ENCODE peak calls at places on chromosome 22, in nine cellular contexts. Q, E, Z, F, J, N, O, R and I are unnamed samples.

GRCh38 chr22:19844423-19845368 is 10.0 kb downstream of the GNB1L start:
- DNase-seq in F (no peak), Z (peak; percentile 59), N (peak; percentile 54), E (no peak), Q (no peak), R (peak; percentile 70), J (no peak), O (peak; percentile 33), I (peak; percentile 12)

GRCh38 chr22:31342389-31343125 is 3.6 kb downstream of the PATZ1 start:
- DNase-seq in J (no peak), E (no peak), Q (no peak), Z (no peak), N (no peak), O (no peak), F (no peak), R (no peak), I (no peak)

GRCh38 chr22:27755521-27756211 is 45.9 kb downstream of the MN1 start:
- DNase-seq in E (no peak), J (no peak), O (no peak), Z (no peak), F (no peak), Q (no peak), N (no peak), R (no peak), I (no peak)

GRCh38 chr22:19287076-19287724 is 4.3 kb downstream of the CLTCL1 start:
- DNase-seq in Q (no peak), N (no peak), R (peak; percentile 37), F (no peak), Z (no peak), J (no peak), O (peak; percentile 21), E (no peak), I (peak; percentile 38)

GRCh38 chr22:27873476-27873875 is 45.6 kb downstream of the PITPNB start:
- DNase-seq in R (no peak), Q (no peak), J (no peak), F (no peak), O (peak; percentile 40), Z (no peak), N (peak; percentile 22), E (no peak), I (no peak)

GRCh38 chr22:28874816-28875320 is 8.5 kb upstream of the ZNRF3 start:
- DNase-seq in F (no peak), N (no peak), O (no peak), R (no peak), J (no peak), E (no peak), Q (no peak), Z (no peak), I (no peak)

GRCh38 chr22:50481045-50481439 is 301 bp upstream of the ADM2 start:
- DNase-seq in N (no peak), J (no peak), O (no peak), Q (no peak), Z (no peak), R (no peak), F (no peak), E (no peak), I (no peak)

GRCh38 chr22:23380230-23380573 is 199.9 kb downstream of the IGLL1 start:
- DNase-seq in O (no peak), J (no peak), N (no peak), Z (no peak), R (no peak), Q (no peak), F (no peak), E (no peak), I (no peak)

GRCh38 chr22:19169002-19169946 is 9.3 kb downstream of the SLC25A1 start:
- DNase-seq in Q (no peak), Z (no peak), E (no peak), R (no peak), F (no peak), O (peak; percentile 6), N (no peak), J (no peak), I (no peak)

GRCh38 chr22:43921361-43921760 is 2.2 kb upstream of the PNPLA3 start:
- DNase-seq in J (no peak), R (no peak), N (no peak), Z (no peak), O (peak; percentile 50), E (no peak), F (peak; percentile 44), Q (no peak), I (no peak)

GRCh38 chr22:34429314-34429713 is 509.0 kb upstream of the LARGE1 start:
- DNase-seq in Z (no peak), R (no peak), O (no peak), N (no peak), Q (peak; percentile 16), F (no peak), J (no peak), E (no peak), I (no peak)

DNA sequence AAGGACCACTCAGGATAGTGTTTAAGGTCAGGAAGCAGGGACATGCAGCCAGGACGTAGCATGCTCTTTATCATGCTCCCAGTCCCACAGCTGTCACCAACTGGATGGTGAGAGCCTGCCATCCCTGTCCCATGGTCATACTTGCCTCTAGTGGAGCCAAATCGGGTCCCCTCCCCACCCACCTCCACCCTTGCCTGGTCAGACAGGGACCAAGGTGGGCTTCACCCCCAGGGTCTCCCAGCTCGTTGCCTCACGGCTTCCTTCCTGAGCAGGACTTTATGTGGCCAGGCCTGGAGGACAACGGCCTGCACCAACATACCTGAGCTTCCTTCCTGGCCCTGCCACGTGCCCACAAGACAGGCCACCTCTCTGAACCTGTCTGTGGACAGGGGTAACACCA is 19.8 kb downstream of the A4GALT start:
- DNase-seq in E (no peak), R (no peak), O (no peak), J (no peak), F (no peak), Q (no peak), Z (no peak), N (no peak), I (no peak)
- H3K4me1 ChIP-seq in E (no peaks in the 10 kb centered on the region), R (no peaks in the 10 kb centered on the region), O (peaks cover 34% of the 10 kb centered on the region), J (peaks cover 26% of the 10 kb centered on the region), F (peaks cover 24% of the 10 kb centered on the region), Q (no peaks in the 10 kb centered on the region), Z (peaks cover 46% of the 10 kb centered on the region), N (peaks cover 96% of the 10 kb centered on the region), I (no peaks in the 10 kb centered on the region)

DNA sequence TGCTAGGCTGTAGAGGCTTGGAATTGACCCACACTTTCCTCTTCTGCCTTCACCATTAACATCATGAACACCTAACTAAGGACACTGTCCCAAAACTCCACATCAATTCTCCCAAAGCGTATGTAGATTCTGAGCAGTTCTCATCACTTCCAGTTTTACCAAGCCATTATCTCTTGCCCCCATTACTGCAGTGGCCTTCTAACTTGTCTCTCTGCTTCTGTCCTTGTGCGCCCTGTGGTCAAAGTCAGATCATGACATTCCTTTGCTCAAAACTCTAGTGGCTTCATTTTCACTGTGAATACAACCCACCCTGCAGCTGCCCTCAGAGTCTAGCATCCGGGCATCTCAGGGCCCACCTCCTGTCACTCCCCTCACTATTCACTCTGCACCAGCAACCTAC is 13.1 kb upstream of the TOP3B start:
- DNase-seq in N (no peak), E (no peak), R (no peak), O (no peak), Z (no peak), Q (no peak), F (no peak), J (no peak), I (no peak)
- H3K4me1 ChIP-seq in N (no peaks in the 10 kb centered on the region), E (no peaks in the 10 kb centered on the region), R (no peaks in the 10 kb centered on the region), O (no peaks in the 10 kb centered on the region), Z (no peaks in the 10 kb centered on the region), Q (no peaks in the 10 kb centered on the region), F (peaks cover 6% of the 10 kb centered on the region), J (no peaks in the 10 kb centered on the region), I (no peaks in the 10 kb centered on the region)

GRCh38 chr22:22196833-22197477 is 47.6 kb upstream of the VPREB1 start:
- DNase-seq in R (no peak), Q (no peak), N (no peak), E (no peak), Z (no peak), J (no peak), F (no peak), O (no peak), I (no peak)
- H3K4me1 ChIP-seq in R (no peaks in the 10 kb centered on the region), Q (peaks cover 21% of the 10 kb centered on the region), N (peaks cover 7% of the 10 kb centered on the region), E (no peaks in the 10 kb centered on the region), Z (no peaks in the 10 kb centered on the region), J (no peaks in the 10 kb centered on the region), F (no peaks in the 10 kb centered on the region), O (no peaks in the 10 kb centered on the region), I (no peaks in the 10 kb centered on the region)

DNA sequence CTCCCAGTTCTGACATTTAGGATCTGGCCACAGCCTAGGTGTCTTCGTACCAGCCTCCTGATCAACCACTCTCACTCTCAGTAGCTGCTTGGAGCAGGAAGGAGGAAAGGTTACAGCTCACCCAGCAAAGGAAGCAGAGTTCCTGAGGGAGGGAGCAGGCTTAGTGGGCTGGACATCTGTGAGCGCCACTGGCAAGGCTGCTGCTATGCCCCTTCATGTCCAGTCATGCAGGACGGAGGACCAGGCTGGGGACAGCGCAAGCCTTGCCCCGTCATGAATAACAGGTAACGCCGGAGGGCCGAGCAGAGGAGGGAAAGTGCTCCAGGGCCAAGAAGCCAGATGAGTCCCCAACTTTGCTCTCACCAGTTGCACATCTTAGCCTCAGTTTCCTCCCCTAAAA is 25.8 kb downstream of the TPST2 start:
- DNase-seq in Q (no peak), N (no peak), F (no peak), R (peak; percentile 34), E (no peak), J (no peak), O (no peak), Z (no peak), I (no peak)
- H3K4me1 ChIP-seq in Q (no peaks in the 10 kb centered on the region), N (peaks cover 53% of the 10 kb centered on the region), F (no peaks in the 10 kb centered on the region), R (no peaks in the 10 kb centered on the region), E (no peaks in the 10 kb centered on the region), J (no peaks in the 10 kb centered on the region), O (no peaks in the 10 kb centered on the region), Z (peaks cover 35% of the 10 kb centered on the region), I (no peaks in the 10 kb centered on the region)

DNA sequence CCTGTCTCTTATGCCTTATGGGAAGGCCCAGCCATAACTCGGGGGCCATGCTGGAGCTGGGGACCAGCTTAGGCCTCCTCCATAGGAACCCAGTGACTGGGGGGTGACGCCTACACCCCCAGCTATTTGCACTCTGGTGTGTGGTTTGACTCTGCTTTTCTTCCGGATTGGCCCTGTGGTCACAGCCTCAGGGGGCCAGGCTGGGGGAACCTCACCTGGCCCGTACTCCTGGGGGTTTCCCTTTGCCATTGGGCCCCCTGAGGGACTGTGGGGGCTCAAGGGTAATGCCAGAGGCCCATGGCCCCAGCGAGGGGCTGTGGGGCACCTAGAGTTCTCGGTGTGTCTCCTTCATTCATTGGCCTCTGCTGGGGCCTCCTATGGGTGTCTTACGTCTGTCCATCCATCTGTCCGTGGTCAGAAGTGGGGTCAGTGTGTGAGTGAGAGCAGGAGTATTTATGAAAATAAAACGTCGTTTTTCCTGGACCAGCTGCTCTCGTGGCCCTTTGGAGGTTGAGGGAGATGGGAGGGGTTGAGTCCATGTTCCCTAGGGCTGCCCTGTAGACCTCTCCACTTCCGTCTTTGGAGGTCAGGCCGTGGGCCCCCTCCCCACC is 6.3 kb upstream of the SH3BP1 start:
- DNase-seq in E (peak; percentile 28), N (no peak), R (no peak), J (peak; percentile 54), F (no peak), Z (no peak), Q (no peak), O (peak; percentile 14), I (no peak)
- H3K4me1 ChIP-seq in E (peaks cover 83% of the 10 kb centered on the region), N (peaks cover 43% of the 10 kb centered on the region), R (no peaks in the 10 kb centered on the region), J (peaks cover 60% of the 10 kb centered on the region), F (peaks cover 78% of the 10 kb centered on the region), Z (peaks cover 69% of the 10 kb centered on the region), Q (peaks cover 25% of the 10 kb centered on the region), O (peaks cover 30% of the 10 kb centered on the region), I (peaks cover 18% of the 10 kb centered on the region)

GRCh38 chr22:37304595-37305343 is 22.5 kb downstream of the CYTH4 start:
- DNase-seq in O (peak; percentile 29), R (no peak), N (no peak), E (no peak), Q (no peak), J (no peak), Z (no peak), F (peak; percentile 22), I (no peak)
- H3K4me1 ChIP-seq in O (peaks cover 10% of the 10 kb centered on the region), R (peaks cover 4% of the 10 kb centered on the region), N (peaks cover 26% of the 10 kb centered on the region), E (peaks cover 89% of the 10 kb centered on the region), Q (peaks cover 38% of the 10 kb centered on the region), J (peaks cover 37% of the 10 kb centered on the region), Z (peaks cover 100% of the 10 kb centered on the region), F (peaks cover 28% of the 10 kb centered on the region), I (peaks cover 2% of the 10 kb centered on the region)